ENCODE peak calls at places on chromosomes 13 and 19, in ten cellular contexts. B is A172; Z is dermis microvascular lymphatic vessel endothelial cell; L is GM20000; T is activated CD4-positive, CD25-positive, alpha-beta regulatory T cell treated with anti-CD3 and anti-CD28 coated beads, Interleukin-2, amount 50 U/mL, for 16 hours; H is ELF-1; X is mammary epithelial cell; J is NCI-H748 treated with DMSO at 0.1 percent for 48 hours; E is HEK293T; I is BJ. N is an unnamed sample.

GRCh38 chr13:58461217-58461616 is 829.7 kb downstream of the PCDH17 start:
- DNase-seq in B (no peak), Z (no peak), L (no peak), T (no peak), H (no peak), X (no peak), J (no peak), E (no peak), I (no peak), N (no peak)

GRCh38 chr13:89153941-89154340 is 1482.8 kb downstream of the SLITRK5 start:
- DNase-seq in B (no peak), Z (no peak), L (no peak), T (no peak), H (no peak), X (no peak), J (no peak), E (no peak), I (no peak), N (no peak)

GRCh38 chr13:98492335-98493034 is 84.4 kb downstream of the STK24 start:
- DNase-seq in B (no peak), Z (no peak), L (no peak), T (no peak), H (no peak), X (no peak), J (no peak), E (no peak), I (no peak), N (peak)

GRCh38 chr13:21124853-21125252 is 51.5 kb downstream of the SKA3 start:
- DNase-seq in B (peak), Z (no peak), L (no peak), T (no peak), H (peak), X (no peak), J (peak), E (peak), I (no peak), N (peak)

GRCh38 chr13:21673592-21674270 is 2.9 kb downstream of the FGF9 start:
- DNase-seq in B (no peak), Z (no peak), L (peak), T (no peak), H (peak), X (peak), J (peak), E (peak), I (no peak), N (no peak)

GRCh38 chr13:106385669-106386068 is 149.8 kb downstream of the EFNB2 start:
- DNase-seq in B (no peak), Z (no peak), L (no peak), T (no peak), H (no peak), X (no peak), J (no peak), E (no peak), I (no peak), N (no peak)

GRCh38 chr19:13150919-13151604 is 851 bp downstream of the IER2 start:
- DNase-seq in B (no peak), Z (no peak), L (no peak), T (no peak), H (peak), X (no peak), J (no peak), E (no peak), I (no peak), N (no peak)

GRCh38 chr19:51338563-51339312 is 3.2 kb downstream of the VSIG10L start:
- DNase-seq in B (peak), Z (peak), L (peak), T (peak), H (peak), X (peak), J (peak), E (peak), I (no peak), N (peak)

GRCh38 chr19:41421314-41421713 is 5.9 kb downstream of the B3GNT8 start:
- DNase-seq in B (no peak), Z (no peak), L (no peak), T (no peak), H (no peak), X (no peak), J (peak), E (no peak), I (no peak), N (no peak)

GRCh38 chr13:94620286-94620896 is 18.7 kb downstream of the GPR180 start:
- DNase-seq in B (peak), Z (no peak), L (peak), T (no peak), H (peak), X (peak), J (peak), E (peak), I (no peak), N (peak)

GRCh38 chr13:107457686-107458085 is 757.6 kb downstream of the LIG4 start:
- DNase-seq in B (no peak), Z (peak), L (no peak), T (no peak), H (no peak), X (no peak), J (peak), E (no peak), I (no peak), N (no peak)

GRCh38 chr13:76425930-76426329 is 460.3 kb downstream of the KCTD12 start:
- DNase-seq in B (no peak), Z (no peak), L (no peak), T (no peak), H (no peak), X (no peak), J (no peak), E (no peak), I (no peak), N (peak)

GRCh38 chr19:3054972-3055740 is 7.1 kb downstream of the TLE5 start:
- DNase-seq in B (peak), Z (no peak), L (no peak), T (no peak), H (no peak), X (peak), J (no peak), E (no peak), I (no peak), N (no peak)

GRCh38 chr13:52450012-52450792 is at the start of gene VPS36:
- DNase-seq in B (peak), Z (peak), L (peak), T (peak), H (peak), X (peak), J (peak), E (peak), I (peak), N (peak)

GRCh38 chr19:58571575-58571947 is 1.6 kb downstream of the MZF1 start:
- DNase-seq in B (no peak), Z (no peak), L (no peak), T (no peak), H (no peak), X (no peak), J (no peak), E (no peak), I (no peak), N (no peak)

GRCh38 chr19:45477713-45478453 is 10.1 kb downstream of the FOSB start:
- DNase-seq in B (no peak), Z (no peak), L (no peak), T (no peak), H (no peak), X (no peak), J (peak), E (no peak), I (no peak), N (no peak)

GRCh38 chr13:110557082-110557481 is 4.4 kb downstream of the RAB20 start:
- DNase-seq in B (no peak), Z (no peak), L (no peak), T (no peak), H (no peak), X (no peak), J (no peak), E (no peak), I (no peak), N (no peak)

GRCh38 chr19:2507109-2507508 is 31.2 kb downstream of the GADD45B start:
- DNase-seq in B (no peak), Z (peak), L (no peak), T (no peak), H (no peak), X (peak), J (peak), E (peak), I (no peak), N (peak)

GRCh38 chr13:46668302-46668720 is 115.3 kb downstream of the LRCH1 start:
- DNase-seq in B (peak), Z (peak), L (no peak), T (no peak), H (no peak), X (peak), J (no peak), E (no peak), I (peak), N (peak)

GRCh38 chr13:100659578-100659977 is 15.0 kb downstream of the TMTC4 start:
- DNase-seq in B (no peak), Z (no peak), L (no peak), T (no peak), H (no peak), X (no peak), J (no peak), E (no peak), I (no peak), N (no peak)

GRCh38 chr19:11087870-11088507 is 1.3 kb upstream of the LDLR start:
- DNase-seq in B (no peak), Z (no peak), L (no peak), T (no peak), H (no peak), X (no peak), J (no peak), E (no peak), I (no peak), N (no peak)

GRCh38 chr19:37304190-37304883 is 66.6 kb upstream of the ZNF527 start:
- DNase-seq in B (no peak), Z (no peak), L (no peak), T (no peak), H (no peak), X (no peak), J (no peak), E (no peak), I (no peak), N (peak)

GRCh38 chr19:29568036-29568788 is 37.9 kb upstream of the POP4 start:
- DNase-seq in B (no peak), Z (no peak), L (no peak), T (no peak), H (peak), X (no peak), J (no peak), E (no peak), I (no peak), N (no peak)

GRCh38 chr19:1313695-1314613 is 28.3 kb downstream of the EFNA2 start:
- DNase-seq in B (no peak), Z (no peak), L (no peak), T (no peak), H (no peak), X (no peak), J (no peak), E (no peak), I (no peak), N (no peak)

GRCh38 chr19:51690359-51691121 is 2.6 kb upstream of the SPACA6 start:
- DNase-seq in B (peak), Z (peak), L (peak), T (no peak), H (peak), X (peak), J (peak), E (peak), I (no peak), N (peak)

GRCh38 chr13:112697756-112698655 is 8.2 kb downstream of the ATP11A start:
- DNase-seq in B (no peak), Z (no peak), L (no peak), T (no peak), H (no peak), X (no peak), J (no peak), E (no peak), I (peak), N (peak)

GRCh38 chr19:3041302-3041701 is 12.2 kb upstream of the TLE2 start:
- DNase-seq in B (no peak), Z (no peak), L (no peak), T (no peak), H (no peak), X (no peak), J (no peak), E (no peak), I (no peak), N (no peak)

GRCh38 chr19:29188289-29188688 is 24.7 kb downstream of the UQCRFS1 start:
- DNase-seq in B (no peak), Z (no peak), L (no peak), T (no peak), H (no peak), X (no peak), J (no peak), E (no peak), I (no peak), N (no peak)

GRCh38 chr19:51259348-51260245 is 8.7 kb downstream of the SIGLECL1 start:
- DNase-seq in B (peak), Z (peak), L (peak), T (peak), H (peak), X (peak), J (no peak), E (peak), I (no peak), N (no peak)

GRCh38 chr19:51131780-51132680 is 7.3 kb downstream of the SIGLEC9 start:
- DNase-seq in B (no peak), Z (no peak), L (peak), T (no peak), H (peak), X (no peak), J (no peak), E (no peak), I (no peak), N (peak)